ENCODE peak calls at places on chromosomes 16 and 17, in eight cellular contexts. B is body of pancreas; O is endodermal cell; X is hepatocyte; S is upper lobe of left lung; D is tibial nerve; I is CD8-positive, alpha-beta T cell; A is A549. P is an unnamed sample. For H3K4me1, the result is how much of the 10 kb centered on the place peaks cover.

GRCh38 chr16:27222499-27223225 is 19.3 kb downstream of the KDM8 start:
- DNase-seq in X (no peak), A (no peak), B (no peak), O (no peak), S (no peak), I (no peak), D (no peak), P (no peak)

GRCh38 chr17:76841776-76842405 is 26.3 kb upstream of the MGAT5B start:
- DNase-seq in O (peak), X (no peak), B (no peak), D (no peak), A (no peak), I (no peak), S (no peak), P (no peak)

GRCh38 chr17:75910699-75911098 is 6.0 kb upstream of the MRPL38 start:
- DNase-seq in A (no peak), X (peak), S (no peak), D (no peak), I (no peak), O (peak), B (no peak), P (no peak)

GRCh38 chr16:23469814-23470213 is 16.8 kb upstream of the COG7 start:
- DNase-seq in S (no peak), B (peak), X (no peak), A (peak), I (no peak), D (no peak), O (no peak), P (no peak)

GRCh38 chr17:75590849-75591721 is 3.5 kb downstream of the MYO15B start:
- DNase-seq in O (peak), X (no peak), A (no peak), D (no peak), I (no peak), S (no peak), B (no peak), P (no peak)

GRCh38 chr17:13557077-13557476 is 44.7 kb downstream of the HS3ST3A1 start:
- DNase-seq in I (no peak), O (no peak), B (no peak), D (no peak), S (no peak), A (no peak), X (no peak), P (no peak)

GRCh38 chr17:34609210-34609609 is 29.8 kb downstream of the TMEM132E start:
- DNase-seq in B (no peak), X (no peak), S (no peak), A (no peak), D (no peak), I (no peak), O (peak), P (no peak)

GRCh38 chr16:20997147-20997546 is 96.6 kb downstream of the LYRM1 start:
- DNase-seq in I (peak), D (no peak), A (no peak), O (no peak), X (no peak), S (no peak), B (no peak), P (no peak)

DNA sequence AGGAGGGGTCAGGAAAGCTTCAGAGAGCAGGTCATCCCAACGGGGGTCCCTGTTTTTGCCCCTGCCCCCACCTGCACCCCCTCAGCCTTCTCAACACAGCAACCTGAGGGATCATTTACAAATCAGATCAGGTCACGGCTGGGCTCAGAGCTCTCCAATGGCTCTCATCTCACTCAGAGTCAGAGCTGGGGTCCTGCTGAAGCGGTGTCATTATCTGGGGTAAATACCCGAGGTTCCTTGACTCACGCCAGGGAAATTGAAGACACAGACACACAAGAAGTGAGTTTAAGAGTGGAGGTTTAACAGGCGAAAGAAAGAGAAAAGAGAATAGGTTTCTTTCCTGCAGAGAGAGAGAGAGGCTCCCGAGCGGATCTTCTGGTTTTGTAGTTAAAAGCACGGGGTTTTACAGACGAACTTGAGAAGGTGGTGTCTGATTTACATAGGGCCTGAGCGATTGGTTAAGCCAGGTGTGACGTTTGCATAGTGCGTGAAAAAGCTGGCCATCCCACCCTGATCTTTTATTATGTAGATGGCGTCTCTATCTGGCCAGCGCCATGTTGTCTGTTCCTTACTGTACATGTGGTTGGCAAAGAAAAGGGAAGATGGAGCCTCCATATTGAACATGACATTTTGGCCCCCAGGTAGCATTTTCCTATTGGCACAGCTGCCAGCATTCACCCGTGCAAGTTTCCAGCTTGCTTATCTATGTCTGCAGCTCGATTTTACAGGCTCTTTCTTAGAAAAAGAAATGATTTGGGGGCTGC is 51.4 kb downstream of the WSB1 start:
- DNase-seq in D (no peak), A (no peak), X (peak), B (peak), I (no peak), S (no peak), O (peak), P (no peak)
- H3K4me1 ChIP-seq in D (under half), A (under half), X (under half), B (under half), I (under half), S (under half), O (under half), P (under half)

GRCh38 chr17:29119265-29119664 is 60.9 kb downstream of the MYO18A start:
- DNase-seq in O (no peak), X (no peak), A (no peak), D (no peak), S (no peak), B (no peak), I (no peak), P (no peak)
- H3K4me1 ChIP-seq in O (under half), X (under half), A (under half), D (under half), S (under half), B (under half), I (under half), P (under half)

GRCh38 chr17:9647014-9647413 is 1.7 kb downstream of the USP43 start:
- DNase-seq in D (no peak), O (peak), A (no peak), I (no peak), X (peak), B (no peak), S (no peak), P (no peak)

GRCh38 chr17:9644910-9645751 is at the start of gene USP43:
- DNase-seq in B (peak), A (peak), O (peak), X (peak), S (peak), D (no peak), I (peak), P (no peak)

GRCh38 chr17:9643611-9644010 is 1.7 kb upstream of the USP43 start:
- DNase-seq in X (no peak), A (no peak), O (no peak), D (no peak), S (no peak), B (no peak), I (no peak), P (no peak)

GRCh38 chr17:9646556-9646905 is 1.2 kb downstream of the USP43 start:
- DNase-seq in A (no peak), B (no peak), I (no peak), O (peak), D (no peak), X (no peak), S (no peak), P (no peak)

DNA sequence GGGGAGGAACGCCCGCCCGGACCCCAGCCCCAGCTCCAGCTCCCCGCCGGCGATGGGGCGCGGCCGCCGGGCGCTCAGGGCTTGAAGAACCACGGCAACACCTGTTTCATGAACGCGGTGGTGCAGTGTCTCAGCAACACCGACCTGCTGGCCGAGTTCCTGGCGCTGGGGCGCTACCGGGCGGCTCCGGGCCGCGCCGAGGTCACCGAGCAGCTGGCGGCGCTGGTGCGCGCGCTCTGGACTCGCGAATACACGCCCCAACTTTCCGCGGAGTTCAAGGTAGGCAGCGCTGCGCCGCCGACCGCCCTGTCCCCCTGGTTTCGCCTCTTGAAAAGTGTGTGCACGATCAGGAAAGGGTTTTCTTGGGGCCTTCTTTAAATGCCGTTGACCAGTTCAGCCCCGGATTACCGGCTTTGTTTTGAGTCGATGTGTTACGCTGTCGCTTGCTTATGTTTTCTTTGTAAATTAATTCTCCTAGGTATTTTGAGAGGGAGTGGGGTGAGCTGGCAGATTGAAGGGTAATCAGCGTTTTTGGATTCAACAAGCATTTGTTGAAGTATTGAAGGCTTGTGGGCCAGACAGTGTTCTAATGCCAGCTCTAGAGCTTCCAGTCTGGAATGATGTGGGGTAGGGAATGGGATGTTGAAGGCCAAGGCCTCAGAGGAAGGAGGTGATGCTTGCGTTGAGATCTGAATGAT is 690 bp downstream of the USP43 start:
- DNase-seq in I (no peak), O (peak), S (peak), A (peak), X (peak), D (no peak), B (peak), P (no peak)
- H3K4me1 ChIP-seq in I (under half), O (under half), S (under half), A (under half), X (under half), D (under half), B (under half), P (under half)

GRCh38 chr17:78613423-78613822 is 36.2 kb upstream of the DNAH17 start:
- DNase-seq in B (no peak), O (no peak), X (no peak), I (no peak), S (no peak), D (no peak), A (no peak), P (no peak)
- H3K4me1 ChIP-seq in B (under half), O (under half), X (under half), I (under half), S (under half), D (under half), A (under half), P (under half)

GRCh38 chr16:15038689-15039088 is 17.2 kb downstream of the NTAN1 start:
- DNase-seq in B (no peak), D (no peak), X (no peak), O (no peak), A (no peak), S (no peak), I (no peak), P (no peak)
- H3K4me1 ChIP-seq in B (under half), D (under half), X (under half), O (under half), A (under half), S (under half), I (under half), P (under half)

DNA sequence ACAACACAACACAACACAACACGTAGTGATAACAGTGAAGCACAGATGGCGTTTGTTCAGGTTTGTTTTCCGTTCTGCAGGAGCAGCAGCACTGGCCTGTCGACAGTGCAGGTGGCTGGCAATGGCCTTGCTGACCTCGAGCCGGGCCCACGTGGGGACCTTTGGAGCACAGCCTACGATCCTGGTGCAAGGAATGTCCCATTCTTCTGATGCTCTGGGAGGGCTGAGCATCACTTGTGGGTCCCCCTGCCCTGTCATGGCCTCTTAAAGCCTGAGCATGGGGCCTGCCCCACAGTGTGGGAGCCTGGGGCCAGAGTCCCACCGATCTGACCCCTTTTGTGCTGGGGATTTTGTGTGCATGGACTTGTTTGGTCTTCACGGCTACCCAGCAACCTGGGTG is 6.8 kb downstream of the MAP2K3 start:
- DNase-seq in S (no peak), I (no peak), B (no peak), O (no peak), A (no peak), X (no peak), D (no peak), P (no peak)
- H3K4me1 ChIP-seq in S (half or more), I (under half), B (half or more), O (under half), A (under half), X (under half), D (under half), P (under half)

DNA sequence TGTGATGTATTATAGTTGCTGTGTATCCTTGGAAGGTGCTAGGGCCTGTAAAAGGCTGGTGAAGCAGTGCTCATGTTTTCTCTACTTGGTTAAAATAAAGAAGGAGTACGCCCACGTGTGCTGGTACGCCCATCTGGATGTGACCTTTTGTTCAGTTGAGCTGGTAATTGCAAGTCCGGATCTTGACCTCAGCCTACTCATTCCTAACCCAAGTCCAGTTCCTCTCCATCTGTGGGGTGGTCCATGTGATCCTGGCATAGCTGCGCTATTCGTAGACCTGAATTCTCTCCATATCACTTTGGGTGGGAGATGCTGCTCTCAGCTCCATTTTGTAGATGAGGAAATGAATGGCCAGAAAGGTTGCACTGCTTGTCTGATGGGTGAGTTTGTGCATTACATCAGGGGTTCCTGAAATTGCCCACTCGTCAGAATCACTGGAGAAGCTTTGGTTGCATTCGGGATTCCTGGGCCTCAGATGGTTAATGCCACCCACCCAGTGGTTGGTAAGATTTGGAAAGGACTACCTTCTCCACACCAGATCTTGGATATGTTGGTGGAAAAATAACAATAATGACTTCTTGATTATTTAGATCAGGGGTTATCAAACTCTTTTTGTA is 328.8 kb downstream of the CPPED1 start:
- DNase-seq in B (no peak), O (no peak), X (no peak), S (no peak), D (no peak), A (no peak), I (no peak), P (no peak)
- H3K4me1 ChIP-seq in B (under half), O (under half), X (under half), S (under half), D (under half), A (under half), I (under half), P (under half)

GRCh38 chr17:32285286-32285685 is 19.7 kb downstream of the RHBDL3 start:
- DNase-seq in S (no peak), I (no peak), B (no peak), D (no peak), X (no peak), A (no peak), O (peak), P (no peak)
- H3K4me1 ChIP-seq in S (under half), I (under half), B (under half), D (under half), X (under half), A (under half), O (under half), P (under half)

DNA sequence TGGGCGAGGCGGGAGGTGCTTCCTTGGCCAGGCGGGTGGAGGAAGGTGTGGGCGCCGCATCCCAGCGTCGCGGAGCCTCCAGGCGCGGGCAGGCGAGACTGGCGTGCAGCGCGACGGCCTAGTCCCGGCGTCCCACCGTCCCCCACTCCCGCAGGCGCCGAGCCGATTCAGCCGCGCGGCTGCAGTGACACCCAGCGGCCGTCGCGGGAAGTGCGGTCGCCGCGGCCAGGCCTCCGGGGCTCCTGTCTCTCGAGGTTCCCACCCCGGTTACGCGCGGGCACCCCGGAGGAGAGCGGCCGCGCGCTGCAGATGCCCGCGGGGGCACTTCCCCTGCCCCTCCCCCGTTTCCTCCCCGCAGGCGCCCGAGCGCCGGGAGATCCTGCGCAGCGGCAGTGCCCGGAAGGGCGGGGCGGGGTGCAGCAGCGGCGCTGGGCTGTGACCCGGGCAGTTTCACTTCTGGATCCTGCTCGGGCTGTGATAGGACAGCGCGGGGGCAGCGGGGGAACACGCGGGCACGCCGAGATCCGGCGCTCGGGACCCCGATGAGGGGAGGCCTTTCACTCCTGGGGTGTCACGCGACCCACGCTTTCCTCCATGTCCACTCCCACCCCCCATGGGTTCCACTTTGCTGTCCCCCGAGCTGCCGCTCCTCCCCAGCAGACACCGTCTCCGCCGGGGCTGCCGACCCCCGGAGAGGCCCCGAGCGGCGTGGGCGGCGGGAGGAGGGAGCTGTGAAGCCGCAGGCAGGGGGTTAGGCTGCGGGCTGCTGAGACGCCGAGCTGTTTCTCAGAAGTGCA is 16.6 kb downstream of the GRB7 start:
- DNase-seq in I (peak), O (peak), S (peak), A (peak), X (peak), B (peak), D (peak), P (peak)
- H3K4me1 ChIP-seq in I (half or more), O (under half), S (under half), A (under half), X (under half), B (under half), D (under half), P (under half)